ENCODE peak calls at places on chromosomes 6 and 20, in five cellular contexts. One of them, this sample, is unnamed.

GRCh38 chr6:159727717-159728440 is 573 bp downstream of the WTAP start:
- DNase-seq in fibroblast of lung: peak
- DNase-seq in cardiac fibroblast: peak
- DNase-seq in lower lobe of right lung: no peak
- DNase-seq in GM20000: peak
- DNase-seq in this sample: no peak

GRCh38 chr6:17258763-17259162 is 22.4 kb upstream of the RBM24 start:
- DNase-seq in fibroblast of lung: no peak
- DNase-seq in lower lobe of right lung: no peak
- DNase-seq in GM20000: no peak
- DNase-seq in cardiac fibroblast: no peak
- DNase-seq in this sample: no peak

GRCh38 chr6:30988209-30988825 is 4.8 kb downstream of the MUC21 start:
- DNase-seq in fibroblast of lung: no peak
- DNase-seq in lower lobe of right lung: no peak
- DNase-seq in cardiac fibroblast: no peak
- DNase-seq in GM20000: no peak
- DNase-seq in this sample: no peak

GRCh38 chr20:33654680-33655161 is 7.4 kb upstream of the C20orf144 start:
- DNase-seq in GM20000: no peak
- DNase-seq in cardiac fibroblast: no peak
- DNase-seq in fibroblast of lung: no peak
- DNase-seq in lower lobe of right lung: peak
- DNase-seq in this sample: no peak

GRCh38 chr6:32622545-32623401 is 14.4 kb upstream of the HLA-DQA1 start:
- DNase-seq in fibroblast of lung: no peak
- DNase-seq in GM20000: peak
- DNase-seq in lower lobe of right lung: peak
- DNase-seq in cardiac fibroblast: peak
- DNase-seq in this sample: no peak

GRCh38 chr6:90790696-90791095 is 203.8 kb upstream of the MAP3K7 start:
- DNase-seq in GM20000: no peak
- DNase-seq in fibroblast of lung: peak
- DNase-seq in cardiac fibroblast: peak
- DNase-seq in lower lobe of right lung: no peak
- DNase-seq in this sample: peak

GRCh38 chr20:7078804-7079203 is 311.3 kb downstream of the BMP2 start:
- DNase-seq in fibroblast of lung: no peak
- DNase-seq in lower lobe of right lung: no peak
- DNase-seq in cardiac fibroblast: no peak
- DNase-seq in GM20000: no peak
- DNase-seq in this sample: no peak

GRCh38 chr6:41505084-41506049 is 40.8 kb upstream of the FOXP4 start:
- DNase-seq in cardiac fibroblast: peak
- DNase-seq in lower lobe of right lung: peak
- DNase-seq in fibroblast of lung: peak
- DNase-seq in GM20000: peak
- DNase-seq in this sample: peak

GRCh38 chr20:3323398-3323797 is 84.1 kb downstream of the DNAAF9 start:
- DNase-seq in GM20000: no peak
- DNase-seq in lower lobe of right lung: no peak
- DNase-seq in fibroblast of lung: peak
- DNase-seq in cardiac fibroblast: no peak
- DNase-seq in this sample: peak

GRCh38 chr6:36852481-36853147 is 13.4 kb upstream of the CPNE5 start:
- DNase-seq in fibroblast of lung: peak
- DNase-seq in cardiac fibroblast: peak
- DNase-seq in lower lobe of right lung: no peak
- DNase-seq in GM20000: no peak
- DNase-seq in this sample: peak

GRCh38 chr20:62405108-62405980 is 1.7 kb downstream of the CABLES2 start:
- DNase-seq in cardiac fibroblast: peak
- DNase-seq in lower lobe of right lung: no peak
- DNase-seq in GM20000: no peak
- DNase-seq in fibroblast of lung: peak
- DNase-seq in this sample: peak

GRCh38 chr6:165847407-165848098 is 184.5 kb upstream of the PDE10A start:
- DNase-seq in cardiac fibroblast: peak
- DNase-seq in GM20000: no peak
- DNase-seq in fibroblast of lung: peak
- DNase-seq in lower lobe of right lung: no peak
- DNase-seq in this sample: no peak

GRCh38 chr6:138817799-138818198 is 21.9 kb downstream of the ECT2L start:
- DNase-seq in cardiac fibroblast: peak
- DNase-seq in lower lobe of right lung: peak
- DNase-seq in GM20000: peak
- DNase-seq in fibroblast of lung: peak
- DNase-seq in this sample: peak

GRCh38 chr6:15444881-15445280 is 199.0 kb downstream of the JARID2 start:
- DNase-seq in fibroblast of lung: peak
- DNase-seq in cardiac fibroblast: no peak
- DNase-seq in GM20000: no peak
- DNase-seq in lower lobe of right lung: no peak
- DNase-seq in this sample: no peak

GRCh38 chr6:29760328-29760727 is 37.1 kb downstream of the HLA-F start:
- DNase-seq in GM20000: no peak
- DNase-seq in cardiac fibroblast: no peak
- DNase-seq in lower lobe of right lung: no peak
- DNase-seq in fibroblast of lung: no peak
- DNase-seq in this sample: no peak

GRCh38 chr6:89690944-89691324 is 52.4 kb upstream of the LYRM2 start:
- DNase-seq in lower lobe of right lung: no peak
- DNase-seq in GM20000: no peak
- DNase-seq in fibroblast of lung: no peak
- DNase-seq in cardiac fibroblast: no peak
- DNase-seq in this sample: no peak

GRCh38 chr6:134318396-134319281 is 727 bp upstream of the SGK1 start:
- DNase-seq in lower lobe of right lung: no peak
- DNase-seq in fibroblast of lung: no peak
- DNase-seq in GM20000: no peak
- DNase-seq in cardiac fibroblast: no peak
- DNase-seq in this sample: no peak

GRCh38 chr6:168294901-168295300 is 24.7 kb downstream of the DACT2 start:
- DNase-seq in cardiac fibroblast: no peak
- DNase-seq in lower lobe of right lung: no peak
- DNase-seq in fibroblast of lung: no peak
- DNase-seq in GM20000: no peak
- DNase-seq in this sample: no peak

GRCh38 chr6:43334466-43335095 is 26.0 kb upstream of the CRIP3 start:
- DNase-seq in GM20000: no peak
- DNase-seq in fibroblast of lung: peak
- DNase-seq in lower lobe of right lung: no peak
- DNase-seq in cardiac fibroblast: peak
- DNase-seq in this sample: peak

GRCh38 chr6:168374051-168374502 is 54.5 kb upstream of the DACT2 start:
- DNase-seq in cardiac fibroblast: no peak
- DNase-seq in fibroblast of lung: no peak
- DNase-seq in lower lobe of right lung: no peak
- DNase-seq in GM20000: no peak
- DNase-seq in this sample: no peak

GRCh38 chr6:117469356-117469755 is 13.1 kb upstream of the DCBLD1 start:
- DNase-seq in cardiac fibroblast: no peak
- DNase-seq in fibroblast of lung: no peak
- DNase-seq in GM20000: no peak
- DNase-seq in lower lobe of right lung: no peak
- DNase-seq in this sample: no peak

GRCh38 chr6:117473401-117473800 is 9.1 kb upstream of the DCBLD1 start:
- DNase-seq in cardiac fibroblast: no peak
- DNase-seq in GM20000: no peak
- DNase-seq in fibroblast of lung: no peak
- DNase-seq in lower lobe of right lung: no peak
- DNase-seq in this sample: no peak

GRCh38 chr6:117467876-117468275 is 14.6 kb upstream of the DCBLD1 start:
- DNase-seq in cardiac fibroblast: no peak
- DNase-seq in GM20000: no peak
- DNase-seq in lower lobe of right lung: no peak
- DNase-seq in fibroblast of lung: no peak
- DNase-seq in this sample: no peak

GRCh38 chr6:117469791-117470190 is 12.7 kb upstream of the DCBLD1 start:
- DNase-seq in lower lobe of right lung: no peak
- DNase-seq in cardiac fibroblast: no peak
- DNase-seq in fibroblast of lung: no peak
- DNase-seq in GM20000: no peak
- DNase-seq in this sample: no peak

GRCh38 chr6:117472667-117473066 is 9.8 kb upstream of the DCBLD1 start:
- DNase-seq in GM20000: no peak
- DNase-seq in fibroblast of lung: no peak
- DNase-seq in lower lobe of right lung: no peak
- DNase-seq in cardiac fibroblast: no peak
- DNase-seq in this sample: no peak
- TF ChIP-seq CTCF in GM20000: no peak
- TF ChIP-seq CTCF in fibroblast of lung: no peak
- TF ChIP-seq CTCF in lower lobe of right lung: no peak
- TF ChIP-seq CTCF in cardiac fibroblast: no peak
- TF ChIP-seq CTCF in this sample: no peak

DNA sequence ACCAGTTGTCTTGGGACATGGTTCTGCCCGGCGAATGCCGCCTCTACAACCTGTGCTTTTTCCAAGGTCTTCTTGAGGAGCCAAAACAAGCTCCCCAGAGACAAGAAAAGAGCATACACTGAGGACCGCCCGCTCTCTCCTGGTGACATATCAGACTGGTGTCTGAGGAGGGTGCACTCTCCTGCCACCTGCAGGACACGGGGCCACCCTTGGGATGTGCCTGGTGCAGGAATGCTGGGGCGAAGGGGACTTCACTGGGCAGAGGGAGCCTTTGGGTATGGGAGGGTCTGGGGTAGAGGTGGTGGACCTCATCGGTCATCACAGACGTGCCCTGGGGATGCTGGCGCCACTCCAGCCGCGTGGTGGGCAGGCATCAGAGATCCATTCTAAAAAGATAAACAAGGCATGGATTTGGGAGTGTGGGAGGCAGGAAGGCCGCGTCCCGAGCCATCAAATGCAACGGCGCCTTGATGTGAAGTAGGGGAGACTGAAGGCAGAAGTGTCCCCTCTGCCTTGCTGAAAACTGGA is 163.3 kb downstream of the CD83 start:
- DNase-seq in lower lobe of right lung: no peak
- DNase-seq in fibroblast of lung: no peak
- DNase-seq in cardiac fibroblast: no peak
- DNase-seq in GM20000: no peak
- DNase-seq in this sample: no peak
- TF ChIP-seq CTCF in lower lobe of right lung: no peak
- TF ChIP-seq CTCF in fibroblast of lung: no peak
- TF ChIP-seq CTCF in cardiac fibroblast: no peak
- TF ChIP-seq CTCF in GM20000: no peak
- TF ChIP-seq CTCF in this sample: no peak

GRCh38 chr6:152863618-152864326 is 113.2 kb downstream of the VIP start:
- DNase-seq in cardiac fibroblast: peak
- DNase-seq in fibroblast of lung: peak
- DNase-seq in lower lobe of right lung: no peak
- DNase-seq in GM20000: peak
- DNase-seq in this sample: peak
- TF ChIP-seq CTCF in cardiac fibroblast: peak
- TF ChIP-seq CTCF in fibroblast of lung: peak
- TF ChIP-seq CTCF in lower lobe of right lung: peak
- TF ChIP-seq CTCF in GM20000: no peak
- TF ChIP-seq CTCF in this sample: peak

GRCh38 chr20:45890077-45890996 is 671 bp downstream of the NEURL2 start:
- DNase-seq in GM20000: peak
- DNase-seq in fibroblast of lung: peak
- DNase-seq in lower lobe of right lung: peak
- DNase-seq in cardiac fibroblast: peak
- DNase-seq in this sample: peak
- TF ChIP-seq CTCF in GM20000: peak
- TF ChIP-seq CTCF in fibroblast of lung: peak
- TF ChIP-seq CTCF in lower lobe of right lung: peak
- TF ChIP-seq CTCF in cardiac fibroblast: peak
- TF ChIP-seq CTCF in this sample: peak

GRCh38 chr6:109441069-109441816 is 719 bp downstream of the SMPD2 start:
- DNase-seq in lower lobe of right lung: peak
- DNase-seq in GM20000: peak
- DNase-seq in fibroblast of lung: peak
- DNase-seq in cardiac fibroblast: peak
- DNase-seq in this sample: peak
- TF ChIP-seq CTCF in lower lobe of right lung: no peak
- TF ChIP-seq CTCF in GM20000: no peak
- TF ChIP-seq CTCF in fibroblast of lung: peak
- TF ChIP-seq CTCF in cardiac fibroblast: peak
- TF ChIP-seq CTCF in this sample: no peak

GRCh38 chr20:52954849-52955248 is 17.3 kb upstream of the TSHZ2 start:
- DNase-seq in cardiac fibroblast: no peak
- DNase-seq in lower lobe of right lung: no peak
- DNase-seq in fibroblast of lung: no peak
- DNase-seq in GM20000: no peak
- DNase-seq in this sample: no peak
- TF ChIP-seq CTCF in cardiac fibroblast: no peak
- TF ChIP-seq CTCF in lower lobe of right lung: no peak
- TF ChIP-seq CTCF in fibroblast of lung: no peak
- TF ChIP-seq CTCF in GM20000: no peak
- TF ChIP-seq CTCF in this sample: no peak

GRCh38 chr20:24783631-24784492 is 165.2 kb upstream of the CST7 start:
- DNase-seq in fibroblast of lung: no peak
- DNase-seq in lower lobe of right lung: peak
- DNase-seq in GM20000: peak
- DNase-seq in cardiac fibroblast: no peak
- DNase-seq in this sample: no peak
- TF ChIP-seq CTCF in fibroblast of lung: no peak
- TF ChIP-seq CTCF in lower lobe of right lung: no peak
- TF ChIP-seq CTCF in GM20000: peak
- TF ChIP-seq CTCF in cardiac fibroblast: no peak
- TF ChIP-seq CTCF in this sample: no peak

GRCh38 chr6:80235647-80236046 is 129.2 kb downstream of the BCKDHB start:
- DNase-seq in GM20000: no peak
- DNase-seq in cardiac fibroblast: no peak
- DNase-seq in lower lobe of right lung: no peak
- DNase-seq in fibroblast of lung: no peak
- DNase-seq in this sample: no peak
- TF ChIP-seq CTCF in GM20000: no peak
- TF ChIP-seq CTCF in cardiac fibroblast: no peak
- TF ChIP-seq CTCF in lower lobe of right lung: no peak
- TF ChIP-seq CTCF in fibroblast of lung: no peak
- TF ChIP-seq CTCF in this sample: no peak

DNA sequence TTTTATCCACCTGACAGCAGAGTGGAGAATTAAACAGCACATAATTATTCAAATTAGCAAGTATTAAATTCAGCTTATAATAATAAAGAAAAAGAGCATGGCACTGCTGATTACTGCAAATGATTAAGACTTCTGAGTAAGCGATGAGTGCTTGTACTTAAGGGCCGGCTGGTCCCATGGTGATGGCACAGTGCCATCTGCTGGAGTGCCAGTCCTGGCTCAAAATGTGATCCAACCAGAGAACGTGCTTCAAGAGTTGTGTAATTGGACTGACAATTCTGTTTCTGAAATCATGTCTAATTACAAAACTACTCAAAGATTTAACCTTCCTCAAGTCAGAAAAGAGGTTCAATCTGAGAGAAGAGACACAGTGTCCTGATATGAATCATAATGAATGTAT is 181.6 kb upstream of the RGS17 start:
- DNase-seq in lower lobe of right lung: peak
- DNase-seq in cardiac fibroblast: peak
- DNase-seq in fibroblast of lung: peak
- DNase-seq in GM20000: peak
- DNase-seq in this sample: peak
- TF ChIP-seq CTCF in lower lobe of right lung: peak
- TF ChIP-seq CTCF in cardiac fibroblast: peak
- TF ChIP-seq CTCF in fibroblast of lung: no peak
- TF ChIP-seq CTCF in GM20000: peak
- TF ChIP-seq CTCF in this sample: peak